ENCODE peak calls at places on chromosomes 11 and 22, in four cellular contexts. G, M, B and L are unnamed samples.

GRCh38 chr11:72828081-72828567 is 13.9 kb downstream of the ATG16L2 start:
- DNase-seq in G (no peak), M (no peak), B (peak), L (no peak)

GRCh38 chr22:47195156-47195675 is 432.8 kb downstream of the TBC1D22A start:
- DNase-seq in G (no peak), M (no peak), B (no peak), L (no peak)

GRCh38 chr11:83265331-83265730 is 20.8 kb downstream of the CCDC90B start:
- DNase-seq in G (no peak), M (no peak), B (peak), L (no peak)

GRCh38 chr22:23227380-23227779 is 47.1 kb downstream of the BCR start:
- DNase-seq in G (no peak), M (no peak), B (no peak), L (no peak)

GRCh38 chr22:42283288-42284229 is 13.1 kb upstream of the TCF20 start:
- DNase-seq in G (no peak), M (peak), B (no peak), L (peak)

GRCh38 chr11:10376061-10376460 is 71.2 kb downstream of the ADM start:
- DNase-seq in G (no peak), M (peak), B (no peak), L (no peak)

GRCh38 chr22:24407278-24407665 is 20.1 kb upstream of the ADORA2A start:
- DNase-seq in G (no peak), M (no peak), B (no peak), L (no peak)

GRCh38 chr11:34358258-34358665 is 452 bp upstream of the ABTB2 start:
- DNase-seq in G (no peak), M (no peak), B (peak), L (peak)

GRCh38 chr11:64566915-64567882 is 23.8 kb upstream of the SLC22A12 start:
- DNase-seq in G (no peak), M (no peak), B (no peak), L (no peak)

GRCh38 chr22:42794551-42795510 is 62.2 kb downstream of the ARFGAP3 start:
- DNase-seq in G (peak), M (no peak), B (no peak), L (peak)

GRCh38 chr22:19448739-19449421 is 1.4 kb upstream of the C22orf39 start:
- DNase-seq in G (no peak), M (no peak), B (no peak), L (peak)

GRCh38 chr22:21755855-21756284 is 20.3 kb upstream of the YPEL1 start:
- DNase-seq in G (no peak), M (no peak), B (peak), L (no peak)

GRCh38 chr11:37371346-37371970 is 773.4 kb upstream of the RAG2 start:
- DNase-seq in G (no peak), M (no peak), B (no peak), L (no peak)

GRCh38 chr11:15989685-15990084 is 366.7 kb downstream of the SOX6 start:
- DNase-seq in G (no peak), M (no peak), B (no peak), L (no peak)

GRCh38 chr22:29668681-29669080 is 51.1 kb upstream of the CABP7 start:
- DNase-seq in G (no peak), M (no peak), B (no peak), L (no peak)

GRCh38 chr11:132784441-132784840 is 747.9 kb downstream of the OPCML start:
- DNase-seq in G (no peak), M (no peak), B (peak), L (no peak)

GRCh38 chr11:44408141-44408540 is 98.2 kb upstream of the ALX4 start:
- DNase-seq in G (no peak), M (no peak), B (no peak), L (no peak)

GRCh38 chr22:27800250-27801131 is 1.1 kb downstream of the MN1 start:
- DNase-seq in G (no peak), M (no peak), B (no peak), L (no peak)

GRCh38 chr11:75161506-75161905 is 10.6 kb downstream of the SLCO2B1 start:
- DNase-seq in G (no peak), M (no peak), B (no peak), L (peak)

GRCh38 chr11:64900263-64900678 is 16.7 kb downstream of the ATG2A start:
- DNase-seq in G (no peak), M (no peak), B (peak), L (no peak)

GRCh38 chr11:133945087-133945974 is 11.4 kb downstream of the IGSF9B start:
- DNase-seq in G (no peak), M (no peak), B (peak), L (no peak)

GRCh38 chr11:109306322-109306721 is 115.7 kb upstream of the C11orf87 start:
- DNase-seq in G (no peak), M (no peak), B (peak), L (peak)

GRCh38 chr11:130785376-130786110 is 130.7 kb downstream of the SNX19 start:
- DNase-seq in G (no peak), M (no peak), B (peak), L (peak)

GRCh38 chr22:49622241-49623105 is 205.2 kb downstream of the BRD1 start:
- DNase-seq in G (no peak), M (no peak), B (no peak), L (no peak)
- H2BK15ac ChIP-seq in G (no peak), M (no peak), B (no peak), L (no peak)

GRCh38 chr22:32325811-32326237 is 31.8 kb upstream of the RFPL3 start:
- DNase-seq in G (peak), M (peak), B (no peak), L (no peak)

GRCh38 chr22:32327596-32328171 is 30.0 kb upstream of the RFPL3 start:
- DNase-seq in G (no peak), M (peak), B (no peak), L (no peak)

GRCh38 chr22:32327066-32327465 is 30.6 kb upstream of the RFPL3 start:
- DNase-seq in G (no peak), M (no peak), B (no peak), L (no peak)

GRCh38 chr22:32325416-32325801 is 32.3 kb upstream of the RFPL3 start:
- DNase-seq in G (no peak), M (no peak), B (no peak), L (no peak)

DNA sequence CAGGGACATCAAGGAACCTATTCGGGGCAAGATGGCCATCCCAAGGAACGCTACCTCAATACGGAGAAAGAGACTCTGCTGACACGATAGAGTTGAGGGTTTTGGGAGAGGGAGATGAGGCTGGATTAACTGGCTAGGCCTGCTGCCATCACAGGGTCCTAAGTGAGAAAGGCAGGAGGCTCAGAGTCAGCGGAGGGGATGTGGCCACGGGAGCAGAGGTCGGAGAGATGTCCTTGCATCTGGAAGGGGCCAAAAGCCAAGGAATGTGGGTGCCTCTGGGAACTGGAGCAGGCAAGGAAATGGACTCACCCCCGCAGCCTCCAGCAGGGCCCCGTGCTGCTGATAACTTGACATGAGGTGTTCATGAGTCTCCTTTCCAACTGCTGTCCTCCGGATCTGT is 31.0 kb upstream of the RFPL3 start:
- DNase-seq in G (no peak), M (peak), B (no peak), L (no peak)
- H3K56ac ChIP-seq in G (no peak), M (no peak), B (no peak), L (no peak)

GRCh38 chr11:17852246-17852645 is 117.7 kb downstream of the KCNC1 start:
- DNase-seq in G (no peak), M (no peak), B (no peak), L (no peak)

GRCh38 chr11:17848709-17849108 is 114.1 kb downstream of the KCNC1 start:
- DNase-seq in G (no peak), M (no peak), B (no peak), L (no peak)

GRCh38 chr11:17853280-17853679 is 118.7 kb downstream of the KCNC1 start:
- DNase-seq in G (no peak), M (no peak), B (no peak), L (no peak)

GRCh38 chr11:17855531-17856290 is 121.1 kb downstream of the KCNC1 start:
- DNase-seq in G (no peak), M (no peak), B (no peak), L (no peak)

DNA sequence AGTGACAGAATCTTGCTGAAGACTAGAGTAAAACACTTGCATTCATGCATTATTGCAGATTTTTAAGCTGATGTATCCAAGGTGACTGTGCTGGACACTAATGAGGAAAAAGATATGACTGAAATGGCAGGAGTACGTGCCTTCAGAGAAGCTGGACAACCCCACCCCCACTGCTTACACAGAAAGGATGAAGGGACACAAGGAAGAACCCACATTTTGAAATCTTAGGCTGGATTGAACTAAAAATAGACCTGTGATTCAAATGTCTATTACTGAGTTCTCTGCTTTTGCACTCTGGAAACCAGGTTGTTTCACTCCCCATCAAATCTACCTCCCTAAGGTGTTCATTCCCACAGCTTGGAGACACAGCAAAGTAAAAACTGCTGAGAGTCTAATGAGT is 117.1 kb downstream of the KCNC1 start:
- DNase-seq in G (no peak), M (no peak), B (no peak), L (no peak)
- H2BK15ac ChIP-seq in G (no peak), M (no peak), B (no peak), L (no peak)

GRCh38 chr11:47351159-47352126 is 1.1 kb downstream of the MYBPC3 start:
- DNase-seq in G (no peak), M (no peak), B (no peak), L (peak)
- H3K56ac ChIP-seq in G (no peak), M (no peak), B (no peak), L (no peak)

GRCh38 chr22:50059881-50060262 is 1.8 kb upstream of the TTLL8 start:
- DNase-seq in G (no peak), M (no peak), B (no peak), L (no peak)

GRCh38 chr22:50061824-50062355 is 3.8 kb upstream of the TTLL8 start:
- DNase-seq in G (no peak), M (no peak), B (no peak), L (no peak)

GRCh38 chr22:50060441-50061140 is 2.5 kb upstream of the TTLL8 start:
- DNase-seq in G (peak), M (no peak), B (no peak), L (peak)

GRCh38 chr22:50062509-50063135 is 4.5 kb upstream of the TTLL8 start:
- DNase-seq in G (no peak), M (no peak), B (no peak), L (no peak)

DNA sequence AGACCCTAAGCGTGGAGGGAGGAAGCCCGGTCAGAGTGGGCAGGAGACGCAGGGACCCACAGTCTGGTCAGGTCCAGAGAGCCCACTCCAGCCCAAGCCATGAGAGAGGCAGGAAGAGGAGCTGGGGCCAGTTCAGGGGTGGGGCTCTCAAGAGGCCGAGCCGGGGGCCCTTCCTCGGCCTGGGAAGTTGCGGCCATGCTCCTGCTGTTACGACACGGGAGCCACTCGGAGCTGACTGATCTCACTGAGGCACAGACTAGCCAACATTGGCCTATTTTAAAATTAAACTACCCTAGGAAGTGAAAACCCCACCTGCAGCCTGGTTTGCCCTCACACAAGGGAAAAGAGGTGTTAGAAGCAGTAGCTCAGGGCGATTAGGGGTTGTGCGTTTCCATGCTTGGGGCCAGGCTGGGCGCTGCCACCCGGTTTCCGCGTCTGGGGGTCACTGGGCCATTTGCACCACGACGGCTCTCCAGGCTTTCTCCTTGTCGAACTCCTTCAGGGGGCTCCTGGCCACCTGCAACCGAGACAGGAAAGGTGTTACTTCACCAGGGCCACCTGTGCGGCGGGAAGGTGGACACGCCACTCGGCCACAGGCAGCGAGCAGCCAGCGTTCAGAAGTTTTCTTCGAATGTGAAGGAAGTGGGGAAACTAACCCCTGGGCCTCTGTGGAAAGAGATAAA is 3.2 kb upstream of the TTLL8 start:
- DNase-seq in G (no peak), M (no peak), B (no peak), L (no peak)
- H2BK15ac ChIP-seq in G (no peak), M (no peak), B (no peak), L (no peak)

GRCh38 chr11:73961321-73961720 is 10.5 kb downstream of the DNAJB13 start:
- DNase-seq in G (no peak), M (no peak), B (peak), L (no peak)
- H3K56ac ChIP-seq in G (no peak), M (no peak), B (no peak), L (no peak)

DNA sequence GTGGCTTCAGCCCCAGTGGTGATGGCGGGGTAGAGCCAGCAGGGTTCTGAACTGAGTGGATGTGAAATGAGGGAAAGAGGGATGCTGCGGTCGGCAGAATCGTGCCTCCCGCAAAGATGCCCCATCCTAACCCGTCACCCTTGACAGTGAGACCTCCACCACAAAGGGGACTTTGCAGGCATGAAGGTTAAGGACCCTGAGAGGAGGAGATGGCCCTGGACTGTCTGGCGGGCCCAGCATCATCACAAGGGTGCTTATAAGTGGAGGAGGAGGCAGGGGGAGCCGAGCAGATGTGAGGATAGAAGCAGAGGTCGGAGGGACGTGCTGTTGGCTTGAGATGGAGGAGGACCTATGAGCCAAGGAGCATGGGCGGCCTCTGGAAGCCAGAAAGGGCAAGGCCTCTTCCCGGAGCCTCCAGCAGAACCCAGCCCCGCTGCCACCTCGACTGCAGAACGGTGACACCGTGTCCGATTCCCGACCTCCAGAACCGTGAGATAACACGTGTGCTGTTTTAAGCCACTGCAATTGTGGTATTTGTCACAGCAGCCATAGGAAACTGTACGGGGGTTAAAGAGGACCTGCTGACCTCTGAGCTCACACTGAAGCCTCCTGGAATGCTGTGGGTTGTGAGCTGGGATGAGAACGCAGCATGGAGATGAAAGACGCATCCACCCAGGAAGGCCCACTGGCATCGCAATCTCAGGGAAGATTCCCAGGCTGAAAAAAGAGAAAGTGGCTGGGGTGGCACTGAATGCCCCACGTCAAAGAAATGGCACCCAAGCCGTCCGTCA is 10.9 kb downstream of the LINC01488 start:
- DNase-seq in G (no peak), M (no peak), B (peak), L (no peak)
- H2BK15ac ChIP-seq in G (no peak), M (peak), B (peak), L (no peak)

GRCh38 chr22:44371741-44372525 is 59.2 kb upstream of the SHISAL1 start:
- DNase-seq in G (no peak), M (no peak), B (no peak), L (no peak)

GRCh38 chr22:44368611-44369010 is 55.9 kb upstream of the SHISAL1 start:
- DNase-seq in G (no peak), M (no peak), B (no peak), L (no peak)

GRCh38 chr22:44372611-44373010 is 59.9 kb upstream of the SHISAL1 start:
- DNase-seq in G (no peak), M (no peak), B (no peak), L (no peak)

GRCh38 chr22:44369241-44369652 is 56.5 kb upstream of the SHISAL1 start:
- DNase-seq in G (peak), M (peak), B (no peak), L (peak)

DNA sequence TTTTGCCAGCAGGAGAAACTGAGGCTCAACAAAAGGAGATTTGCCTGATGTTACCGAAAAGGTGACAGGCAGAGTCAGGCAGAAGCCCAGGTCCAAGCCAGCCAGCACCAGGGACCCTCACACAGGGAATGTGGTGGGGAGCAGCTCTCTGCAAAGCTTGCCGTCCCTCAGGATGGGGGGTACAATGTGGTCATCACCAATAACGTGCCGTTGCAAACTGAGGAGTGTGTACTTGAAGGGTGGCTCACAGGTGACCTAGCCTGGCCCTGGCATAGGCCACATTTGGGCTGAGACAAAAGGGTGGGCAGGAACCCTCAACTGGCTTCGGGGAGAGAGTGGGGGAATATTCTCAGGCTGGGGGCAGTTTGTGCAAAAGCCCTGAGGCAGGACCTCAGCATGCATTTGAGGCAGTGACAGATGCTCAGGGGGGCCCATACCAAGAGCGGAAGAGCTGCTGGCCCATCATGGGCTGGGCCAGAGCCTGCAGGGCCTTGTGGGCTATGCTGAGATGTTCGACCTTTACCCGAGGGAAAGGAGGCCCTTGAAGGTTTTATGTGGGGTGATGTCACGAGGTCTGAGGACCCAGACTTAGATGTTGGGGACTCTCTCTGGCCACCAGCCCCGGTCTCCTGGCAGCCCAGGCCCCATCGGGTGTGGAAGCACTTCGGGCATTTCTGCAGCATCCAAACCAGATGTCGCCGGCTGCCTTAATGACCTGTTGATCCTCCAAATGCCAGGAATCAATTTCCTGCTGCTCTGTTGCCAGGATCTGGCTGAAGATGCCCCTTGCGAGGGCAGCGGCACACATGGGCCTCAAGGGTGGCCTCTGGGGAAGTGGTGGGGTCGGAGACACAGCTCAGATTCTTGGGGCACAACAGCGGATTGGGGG is 57.4 kb upstream of the SHISAL1 start:
- DNase-seq in G (no peak), M (no peak), B (no peak), L (no peak)
- H3K56ac ChIP-seq in G (no peak), M (no peak), B (no peak), L (no peak)

DNA sequence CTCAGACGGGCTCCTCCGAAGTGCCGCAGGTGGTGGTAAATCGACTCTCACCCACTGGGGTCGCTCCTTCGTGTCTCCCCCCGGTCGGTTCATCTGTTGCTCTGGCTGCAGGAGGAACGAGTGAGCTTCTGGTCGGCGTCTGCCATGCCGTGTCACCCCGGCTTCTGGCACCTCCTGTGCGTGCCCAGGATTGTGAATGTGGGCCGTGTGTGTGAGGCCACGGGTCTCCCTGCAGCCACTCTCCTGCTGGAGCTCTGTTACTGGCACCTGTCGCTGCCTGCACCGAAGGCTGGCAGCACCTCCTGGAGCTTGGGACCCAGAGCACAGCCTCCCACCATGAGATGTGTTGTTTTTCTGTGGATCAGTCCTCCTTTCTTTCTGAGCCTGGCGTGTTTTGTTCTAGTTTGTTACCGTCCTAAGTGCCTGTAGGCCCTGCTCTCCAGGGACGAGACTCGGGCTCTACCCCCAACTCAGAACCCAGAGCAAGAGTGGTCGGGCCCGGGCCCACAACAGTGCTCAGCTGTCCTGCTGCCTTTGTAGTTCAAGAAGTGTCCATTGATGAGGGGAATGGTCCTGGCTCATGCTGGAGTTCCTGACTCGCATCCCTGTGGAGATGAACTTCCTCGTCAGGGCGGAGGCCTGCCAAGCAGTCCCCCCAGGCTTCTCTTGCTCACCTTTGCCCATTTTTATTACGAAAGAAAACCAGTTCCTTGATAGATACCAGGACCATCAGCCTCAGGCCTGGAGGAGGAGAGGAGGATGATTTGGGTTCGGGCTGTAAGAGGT is 66.6 kb downstream of the MED15 start:
- DNase-seq in G (no peak), M (no peak), B (no peak), L (no peak)
- H2BK15ac ChIP-seq in G (no peak), M (no peak), B (no peak), L (no peak)